ENCODE peak calls at places on chromosomes 16 and 17, in seven cellular contexts. S is ovary, I is prostate gland, C is gastrocnemius medialis, W is lower leg skin, H is HCT116, X is body of pancreas. F is an unnamed sample.

GRCh38 chr16:17847234-17847795 is 376.6 kb upstream of the XYLT1 start:
- DNase-seq in X (no peak), C (no peak), S (no peak), W (no peak), H (no peak), I (no peak), F (no peak)

GRCh38 chr17:69012895-69013805 is 47.6 kb downstream of the ABCA9 start:
- DNase-seq in S (no peak), C (no peak), X (no peak), H (no peak), I (no peak), W (no peak), F (no peak)

GRCh38 chr17:142876-143784 is 5.8 kb downstream of the SCGB1C2 start:
- DNase-seq in C (no peak), X (peak; percentile 12), W (peak; percentile 13), I (no peak), H (no peak), S (peak; percentile 4), F (peak; percentile 46)

GRCh38 chr17:5672141-5672540 is 87.8 kb upstream of the NLRP1 start:
- DNase-seq in H (no peak), W (no peak), I (no peak), X (no peak), C (no peak), S (no peak), F (no peak)

GRCh38 chr17:78624461-78625216 is 47.4 kb upstream of the DNAH17 start:
- DNase-seq in X (no peak), C (no peak), W (no peak), S (no peak), I (no peak), H (no peak), F (no peak)

GRCh38 chr17:7204335-7204734 is 15.3 kb downstream of the DLG4 start:
- DNase-seq in H (no peak), I (no peak), W (no peak), X (no peak), C (no peak), S (peak; percentile 31), F (no peak)

GRCh38 chr16:11534262-11534661 is 52.5 kb downstream of the LITAF start:
- DNase-seq in C (peak; percentile 36), I (no peak), S (no peak), W (no peak), X (peak; percentile 20), H (no peak), F (no peak)

GRCh38 chr17:72386619-72387237 is 265.9 kb downstream of the SOX9 start:
- DNase-seq in W (no peak), S (no peak), X (no peak), I (no peak), C (no peak), H (no peak), F (no peak)

GRCh38 chr16:85353839-85354622 is 241.8 kb upstream of the CIBAR2 start:
- DNase-seq in C (no peak), H (no peak), W (peak; percentile 68), X (no peak), I (peak; percentile 83), S (no peak), F (no peak)

GRCh38 chr17:61054430-61054829 is 345.2 kb upstream of the TBX2 start:
- DNase-seq in C (no peak), H (no peak), W (no peak), S (no peak), X (no peak), I (no peak), F (no peak)

GRCh38 chr16:75922250-75922649 is 196.0 kb upstream of the CPHXL start:
- DNase-seq in C (no peak), S (no peak), W (no peak), I (no peak), H (no peak), X (no peak), F (no peak)

GRCh38 chr16:74734361-74735161 is 33.9 kb upstream of the MLKL start:
- DNase-seq in W (no peak), H (no peak), I (no peak), S (no peak), C (no peak), X (no peak), F (no peak)

GRCh38 chr17:20300399-20301037 is 166.8 kb downstream of the LGALS9B start:
- DNase-seq in S (peak; percentile 71), H (no peak), X (no peak), W (no peak), C (no peak), I (no peak), F (peak; percentile 76)

GRCh38 chr17:34816806-34817205 is 144.5 kb downstream of the CCT6B start:
- DNase-seq in C (no peak), H (no peak), S (no peak), I (no peak), X (no peak), W (no peak), F (no peak)

GRCh38 chr16:2846511-2847310 is 11.3 kb downstream of the PRSS22 start:
- DNase-seq in S (no peak), C (no peak), W (no peak), X (no peak), H (no peak), I (no peak), F (no peak)

GRCh38 chr17:56297142-56297541 is 143.9 kb downstream of the ANKFN1 start:
- DNase-seq in C (no peak), H (no peak), W (no peak), X (no peak), I (no peak), S (no peak), F (no peak)

GRCh38 chr16:52649870-52650269 is 102.9 kb upstream of the TOX3 start:
- DNase-seq in I (no peak), H (no peak), X (no peak), S (no peak), C (no peak), W (no peak), F (no peak)

GRCh38 chr17:9252525-9252924 is 231.2 kb downstream of the NTN1 start:
- DNase-seq in I (no peak), X (no peak), H (no peak), S (no peak), C (no peak), W (no peak), F (no peak)

GRCh38 chr16:70438325-70438982 is 446 bp downstream of the ST3GAL2 start:
- DNase-seq in H (no peak), W (no peak), C (no peak), S (peak; percentile 48), I (no peak), X (no peak), F (no peak)

GRCh38 chr17:60386137-60386395 is 5.9 kb downstream of the USP32 start:
- DNase-seq in W (no peak), H (no peak), S (no peak), X (no peak), I (no peak), C (no peak), F (no peak)

GRCh38 chr17:50440838-50441829 is 15.1 kb downstream of the ACSF2 start:
- DNase-seq in I (no peak), S (no peak), C (no peak), H (no peak), X (no peak), W (no peak), F (no peak)

GRCh38 chr17:46823657-46824056 is 5.2 kb upstream of the WNT3 start:
- DNase-seq in I (no peak), H (no peak), W (no peak), X (no peak), S (no peak), C (no peak), F (no peak)

GRCh38 chr17:13544292-13544691 is 57.4 kb downstream of the HS3ST3A1 start:
- DNase-seq in H (no peak), S (peak; percentile 84), W (peak; percentile 15), I (peak; percentile 25), C (no peak), X (no peak), F (peak; percentile 89)

DNA sequence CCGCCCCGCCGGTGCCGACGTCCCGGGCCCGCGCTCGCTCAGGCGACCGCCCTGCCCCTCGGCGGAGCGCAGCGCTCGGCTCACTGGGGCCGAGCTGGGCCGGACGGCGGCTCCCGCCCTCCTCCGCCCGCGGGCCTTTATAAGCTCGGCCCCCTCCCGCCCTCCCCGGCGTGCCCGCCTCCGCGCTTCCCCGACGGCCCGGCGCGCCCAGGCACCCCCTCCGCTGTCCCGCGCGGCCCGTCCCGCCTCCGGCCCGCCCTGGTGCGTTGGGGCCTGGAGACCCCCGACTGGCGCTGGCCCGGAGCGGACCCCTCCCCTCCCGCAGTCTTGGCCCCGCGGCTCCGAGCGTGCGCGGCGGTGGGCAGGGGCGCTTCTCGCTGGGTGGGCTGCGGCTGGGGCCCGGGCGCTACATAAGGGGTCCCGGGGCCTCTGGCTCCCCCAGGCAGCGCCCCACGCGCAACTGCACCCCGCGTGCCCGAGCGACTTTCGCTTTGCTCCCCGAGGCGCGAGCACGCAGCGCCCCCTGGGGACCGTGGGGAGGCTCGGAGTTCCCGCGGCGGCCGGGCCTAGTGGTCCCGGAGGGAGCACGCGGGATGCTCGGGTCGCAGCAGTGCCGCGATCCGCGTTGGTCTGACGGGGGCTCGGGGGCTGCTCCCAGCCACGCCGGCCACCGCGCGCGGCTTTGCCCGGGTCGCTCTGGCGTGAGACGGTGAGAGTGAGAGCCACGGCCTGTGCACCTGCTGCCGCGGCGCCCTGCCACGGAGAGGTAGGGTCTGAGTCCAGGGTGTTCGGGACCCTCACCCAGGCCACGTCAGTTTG is at the start of gene PIEZO1:
- DNase-seq in X (peak; percentile 68), S (peak; percentile 73), I (peak; percentile 61), W (no peak), H (no peak), C (no peak), F (peak; percentile 90)
- TF ChIP-seq CTCF in X (peak; percentile 83), S (peak; percentile 94), I (peak; percentile 98), W (no peak), H (peak; percentile 80), C (peak; percentile 74), F (peak; percentile 98)

GRCh38 chr17:81246343-81246670 is 7.2 kb downstream of the NDUFAF8 start:
- DNase-seq in I (no peak), S (no peak), C (no peak), X (no peak), W (no peak), H (no peak), F (no peak)
- TF ChIP-seq POLR2A in I (no peak), S (no peak), C (no peak), X (no peak), W (no peak), H (no peak), F (no peak)

GRCh38 chr16:22938647-22939046 is 124.7 kb downstream of the HS3ST2 start:
- DNase-seq in W (no peak), H (no peak), C (no peak), S (no peak), I (no peak), X (no peak), F (no peak)

GRCh38 chr16:22937169-22937568 is 123.2 kb downstream of the HS3ST2 start:
- DNase-seq in H (no peak), I (no peak), X (no peak), W (no peak), S (no peak), C (no peak), F (no peak)

GRCh38 chr16:22933173-22933572 is 119.2 kb downstream of the HS3ST2 start:
- DNase-seq in S (no peak), H (no peak), I (no peak), X (no peak), W (no peak), C (no peak), F (no peak)

GRCh38 chr16:22932032-22932771 is 118.2 kb downstream of the HS3ST2 start:
- DNase-seq in C (no peak), S (no peak), I (no peak), H (no peak), X (no peak), W (no peak), F (no peak)

GRCh38 chr16:22934786-22935185 is 120.8 kb downstream of the HS3ST2 start:
- DNase-seq in I (no peak), X (no peak), S (no peak), C (no peak), W (no peak), H (no peak), F (no peak)
- TF ChIP-seq CTCF in I (no peak), X (no peak), S (no peak), C (no peak), W (no peak), H (no peak), F (no peak)

GRCh38 chr16:89101303-89102034 is 7.8 kb downstream of the ACSF3 start:
- DNase-seq in W (no peak), H (no peak), I (no peak), S (no peak), X (no peak), C (no peak), F (no peak)
- TF ChIP-seq POLR2A in W (no peak), H (no peak), I (no peak), S (no peak), X (no peak), C (no peak), F (no peak)